ENCODE peak calls at places on chromosomes 1 and 21, in nine cellular contexts. One of them, this sample, is unnamed. For H3K9me3, the result is how much of the 10 kb centered on the place peaks cover.

GRCh38 chr1:52752427-52752826 is 26.2 kb downstream of the ZYG11B start:
- DNase-seq in fibroblast of lung: no peak
- DNase-seq in upper lobe of left lung: no peak
- DNase-seq in IMR-90: peak
- DNase-seq in adipocyte: no peak
- DNase-seq in neural progenitor cell: no peak
- DNase-seq in aorta: no peak
- DNase-seq in tibial artery: no peak
- DNase-seq in thoracic aorta: no peak
- DNase-seq in this sample: no peak

GRCh38 chr1:4180066-4180735 is 280.1 kb upstream of the C1orf174 start:
- DNase-seq in adipocyte: no peak
- DNase-seq in tibial artery: no peak
- DNase-seq in aorta: no peak
- DNase-seq in IMR-90: no peak
- DNase-seq in upper lobe of left lung: no peak
- DNase-seq in neural progenitor cell: no peak
- DNase-seq in fibroblast of lung: no peak
- DNase-seq in thoracic aorta: no peak
- DNase-seq in this sample: no peak

GRCh38 chr1:167797005-167797404 is 75.2 kb downstream of the MPZL1 start:
- DNase-seq in aorta: peak
- DNase-seq in thoracic aorta: peak
- DNase-seq in neural progenitor cell: peak
- DNase-seq in IMR-90: peak
- DNase-seq in fibroblast of lung: peak
- DNase-seq in upper lobe of left lung: no peak
- DNase-seq in tibial artery: peak
- DNase-seq in adipocyte: peak
- DNase-seq in this sample: peak

GRCh38 chr1:12464627-12465056 is 153.4 kb downstream of the DHRS3 start:
- DNase-seq in tibial artery: peak
- DNase-seq in adipocyte: peak
- DNase-seq in neural progenitor cell: no peak
- DNase-seq in upper lobe of left lung: no peak
- DNase-seq in fibroblast of lung: peak
- DNase-seq in IMR-90: peak
- DNase-seq in thoracic aorta: peak
- DNase-seq in aorta: peak
- DNase-seq in this sample: no peak

GRCh38 chr1:41678141-41678878 is 193.8 kb upstream of the EDN2 start:
- DNase-seq in aorta: no peak
- DNase-seq in fibroblast of lung: peak
- DNase-seq in neural progenitor cell: no peak
- DNase-seq in tibial artery: no peak
- DNase-seq in upper lobe of left lung: no peak
- DNase-seq in thoracic aorta: no peak
- DNase-seq in IMR-90: peak
- DNase-seq in adipocyte: peak
- DNase-seq in this sample: no peak

GRCh38 chr1:87046951-87047350 is 132.5 kb downstream of the HS2ST1 start:
- DNase-seq in neural progenitor cell: no peak
- DNase-seq in adipocyte: no peak
- DNase-seq in tibial artery: no peak
- DNase-seq in aorta: no peak
- DNase-seq in IMR-90: no peak
- DNase-seq in upper lobe of left lung: no peak
- DNase-seq in thoracic aorta: no peak
- DNase-seq in fibroblast of lung: no peak
- DNase-seq in this sample: no peak

GRCh38 chr1:158520955-158521665 is 33.1 kb downstream of the OR6Y1 start:
- DNase-seq in upper lobe of left lung: no peak
- DNase-seq in fibroblast of lung: no peak
- DNase-seq in aorta: no peak
- DNase-seq in IMR-90: no peak
- DNase-seq in tibial artery: no peak
- DNase-seq in adipocyte: no peak
- DNase-seq in thoracic aorta: no peak
- DNase-seq in neural progenitor cell: no peak
- DNase-seq in this sample: no peak

GRCh38 chr1:197200468-197200899 is 54.0 kb upstream of the ASPM start:
- DNase-seq in thoracic aorta: no peak
- DNase-seq in fibroblast of lung: peak
- DNase-seq in adipocyte: peak
- DNase-seq in upper lobe of left lung: no peak
- DNase-seq in aorta: no peak
- DNase-seq in IMR-90: peak
- DNase-seq in tibial artery: no peak
- DNase-seq in neural progenitor cell: peak
- DNase-seq in this sample: no peak

GRCh38 chr1:220983877-220984635 is 104.8 kb downstream of the HLX start:
- DNase-seq in upper lobe of left lung: peak
- DNase-seq in neural progenitor cell: peak
- DNase-seq in tibial artery: peak
- DNase-seq in adipocyte: no peak
- DNase-seq in thoracic aorta: no peak
- DNase-seq in aorta: no peak
- DNase-seq in fibroblast of lung: no peak
- DNase-seq in IMR-90: no peak
- DNase-seq in this sample: no peak

GRCh38 chr1:76832521-76832920 is 34.8 kb upstream of the ST6GALNAC5 start:
- DNase-seq in fibroblast of lung: no peak
- DNase-seq in IMR-90: no peak
- DNase-seq in neural progenitor cell: no peak
- DNase-seq in tibial artery: no peak
- DNase-seq in aorta: no peak
- DNase-seq in thoracic aorta: no peak
- DNase-seq in adipocyte: no peak
- DNase-seq in upper lobe of left lung: no peak
- DNase-seq in this sample: no peak

GRCh38 chr1:2956571-2956970 is 64.7 kb upstream of the ACTRT2 start:
- DNase-seq in adipocyte: no peak
- DNase-seq in upper lobe of left lung: no peak
- DNase-seq in IMR-90: no peak
- DNase-seq in thoracic aorta: no peak
- DNase-seq in fibroblast of lung: no peak
- DNase-seq in neural progenitor cell: no peak
- DNase-seq in aorta: no peak
- DNase-seq in tibial artery: no peak
- DNase-seq in this sample: no peak
- H3K9me3 ChIP-seq in adipocyte: half or more
- H3K9me3 ChIP-seq in upper lobe of left lung: under half
- H3K9me3 ChIP-seq in IMR-90: under half
- H3K9me3 ChIP-seq in thoracic aorta: under half
- H3K9me3 ChIP-seq in fibroblast of lung: under half
- H3K9me3 ChIP-seq in neural progenitor cell: under half
- H3K9me3 ChIP-seq in aorta: under half
- H3K9me3 ChIP-seq in tibial artery: under half
- H3K9me3 ChIP-seq in this sample: under half

DNA sequence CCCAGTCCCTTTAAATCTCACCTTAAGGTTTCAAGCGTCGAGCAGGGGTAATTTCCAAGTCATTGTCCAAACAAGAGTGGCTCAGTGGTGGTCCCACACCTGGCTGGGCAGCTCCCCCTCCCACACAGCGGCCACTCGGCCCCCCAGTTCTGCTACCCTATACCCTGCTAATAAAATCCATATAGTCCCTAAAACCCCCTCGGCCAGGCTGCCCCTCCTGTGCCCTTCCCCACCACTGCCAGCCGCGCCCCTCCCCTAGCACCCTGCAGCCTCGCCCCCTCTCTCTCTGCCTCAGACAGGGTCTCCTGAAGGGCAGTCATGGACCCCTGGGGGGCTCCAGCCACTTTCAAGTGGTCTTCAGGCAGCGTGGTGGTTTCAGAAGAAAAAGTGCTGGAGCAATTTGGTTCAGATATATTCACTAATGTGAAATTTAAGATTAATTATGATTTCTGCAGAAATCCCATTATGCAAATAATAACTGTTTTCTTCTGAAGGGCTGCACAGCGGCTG is 34.2 kb upstream of the TTC34 start:
- DNase-seq in upper lobe of left lung: peak
- DNase-seq in IMR-90: no peak
- DNase-seq in fibroblast of lung: no peak
- DNase-seq in thoracic aorta: no peak
- DNase-seq in adipocyte: no peak
- DNase-seq in tibial artery: no peak
- DNase-seq in aorta: peak
- DNase-seq in neural progenitor cell: no peak
- DNase-seq in this sample: no peak
- H3K9me3 ChIP-seq in upper lobe of left lung: under half
- H3K9me3 ChIP-seq in IMR-90: half or more
- H3K9me3 ChIP-seq in fibroblast of lung: under half
- H3K9me3 ChIP-seq in thoracic aorta: under half
- H3K9me3 ChIP-seq in adipocyte: under half
- H3K9me3 ChIP-seq in tibial artery: under half
- H3K9me3 ChIP-seq in aorta: under half
- H3K9me3 ChIP-seq in neural progenitor cell: under half
- H3K9me3 ChIP-seq in this sample: under half

DNA sequence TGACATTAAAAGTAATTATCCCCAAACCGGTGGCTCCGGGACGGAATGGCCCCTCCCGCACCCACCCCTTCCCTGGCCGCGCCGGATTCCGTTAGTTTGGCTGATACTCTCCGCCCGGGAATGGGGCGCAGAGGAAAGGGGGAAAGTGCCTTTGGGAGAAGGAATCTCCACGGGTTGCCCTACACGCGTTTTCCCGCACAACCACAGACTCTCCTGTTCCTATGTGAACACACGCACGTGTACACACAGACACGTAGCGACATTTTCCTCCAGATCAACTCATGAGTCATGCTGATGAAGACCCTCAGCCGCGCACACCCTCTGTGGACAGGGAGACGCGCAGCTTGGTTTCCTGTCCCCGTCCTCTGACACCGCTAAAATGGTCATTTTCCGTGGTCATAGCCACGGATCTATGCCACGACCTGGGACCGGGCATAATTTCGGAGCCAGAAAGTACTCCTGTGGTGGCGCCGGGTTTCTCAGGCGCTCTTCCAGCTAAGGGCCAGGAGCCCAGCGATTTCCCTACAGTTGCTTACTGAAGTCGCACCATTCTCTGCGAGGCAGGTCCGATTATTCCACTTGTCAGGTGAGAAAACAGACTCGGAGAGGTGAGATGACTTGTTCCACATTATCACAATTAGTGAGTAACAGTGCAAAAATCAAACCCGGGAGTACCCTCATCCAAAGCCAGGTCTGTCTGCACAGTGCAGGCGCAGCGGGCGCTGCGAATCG is 4.0 kb upstream of the DMRTA2 start:
- DNase-seq in adipocyte: no peak
- DNase-seq in neural progenitor cell: peak
- DNase-seq in tibial artery: no peak
- DNase-seq in fibroblast of lung: no peak
- DNase-seq in upper lobe of left lung: no peak
- DNase-seq in IMR-90: no peak
- DNase-seq in thoracic aorta: no peak
- DNase-seq in aorta: peak
- DNase-seq in this sample: no peak
- H3K9me3 ChIP-seq in adipocyte: under half
- H3K9me3 ChIP-seq in neural progenitor cell: under half
- H3K9me3 ChIP-seq in tibial artery: under half
- H3K9me3 ChIP-seq in fibroblast of lung: under half
- H3K9me3 ChIP-seq in upper lobe of left lung: under half
- H3K9me3 ChIP-seq in IMR-90: under half
- H3K9me3 ChIP-seq in thoracic aorta: under half
- H3K9me3 ChIP-seq in aorta: under half
- H3K9me3 ChIP-seq in this sample: under half

DNA sequence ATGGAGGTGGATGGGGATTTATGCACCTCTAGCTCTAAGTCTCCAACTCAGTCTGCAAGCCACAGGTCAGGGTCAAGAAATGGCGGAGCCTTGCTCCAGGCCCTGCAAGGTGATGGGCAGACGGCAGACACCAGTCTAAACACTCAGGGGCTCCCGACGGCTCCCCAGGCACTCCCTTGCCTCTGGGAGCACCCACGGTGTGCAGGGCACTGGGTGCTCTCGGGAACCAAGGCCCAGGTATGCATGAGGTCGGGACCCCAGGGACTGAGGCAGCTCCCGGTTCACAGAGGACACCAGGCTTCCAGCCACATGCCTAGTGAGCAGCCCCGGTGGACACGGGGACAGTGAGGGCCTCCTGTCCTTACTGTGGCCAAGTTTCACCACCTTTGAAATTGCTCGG is 53.1 kb upstream of the TTC34 start:
- DNase-seq in aorta: peak
- DNase-seq in neural progenitor cell: no peak
- DNase-seq in fibroblast of lung: no peak
- DNase-seq in IMR-90: no peak
- DNase-seq in thoracic aorta: no peak
- DNase-seq in adipocyte: no peak
- DNase-seq in tibial artery: no peak
- DNase-seq in upper lobe of left lung: peak
- DNase-seq in this sample: no peak
- H3K9me3 ChIP-seq in aorta: under half
- H3K9me3 ChIP-seq in neural progenitor cell: under half
- H3K9me3 ChIP-seq in fibroblast of lung: under half
- H3K9me3 ChIP-seq in IMR-90: under half
- H3K9me3 ChIP-seq in thoracic aorta: under half
- H3K9me3 ChIP-seq in adipocyte: under half
- H3K9me3 ChIP-seq in tibial artery: under half
- H3K9me3 ChIP-seq in upper lobe of left lung: under half
- H3K9me3 ChIP-seq in this sample: under half

GRCh38 chr21:39843483-39843882 is 23.8 kb upstream of the PCP4 start:
- DNase-seq in aorta: no peak
- DNase-seq in IMR-90: no peak
- DNase-seq in adipocyte: peak
- DNase-seq in neural progenitor cell: no peak
- DNase-seq in fibroblast of lung: no peak
- DNase-seq in tibial artery: no peak
- DNase-seq in thoracic aorta: no peak
- DNase-seq in upper lobe of left lung: no peak
- DNase-seq in this sample: no peak
- H3K9me3 ChIP-seq in aorta: under half
- H3K9me3 ChIP-seq in IMR-90: under half
- H3K9me3 ChIP-seq in adipocyte: under half
- H3K9me3 ChIP-seq in neural progenitor cell: under half
- H3K9me3 ChIP-seq in fibroblast of lung: under half
- H3K9me3 ChIP-seq in tibial artery: under half
- H3K9me3 ChIP-seq in thoracic aorta: under half
- H3K9me3 ChIP-seq in upper lobe of left lung: under half
- H3K9me3 ChIP-seq in this sample: under half

GRCh38 chr21:27104749-27105439 is 138.0 kb upstream of the ADAMTS5 start:
- DNase-seq in upper lobe of left lung: no peak
- DNase-seq in IMR-90: peak
- DNase-seq in aorta: no peak
- DNase-seq in neural progenitor cell: no peak
- DNase-seq in fibroblast of lung: peak
- DNase-seq in adipocyte: peak
- DNase-seq in tibial artery: no peak
- DNase-seq in thoracic aorta: no peak
- DNase-seq in this sample: no peak
- H3K9me3 ChIP-seq in upper lobe of left lung: under half
- H3K9me3 ChIP-seq in IMR-90: under half
- H3K9me3 ChIP-seq in aorta: under half
- H3K9me3 ChIP-seq in neural progenitor cell: under half
- H3K9me3 ChIP-seq in fibroblast of lung: under half
- H3K9me3 ChIP-seq in adipocyte: under half
- H3K9me3 ChIP-seq in tibial artery: under half
- H3K9me3 ChIP-seq in thoracic aorta: under half
- H3K9me3 ChIP-seq in this sample: under half